ENCODE peak calls at places on chromosome 6, in five cellular contexts. B is mucosa of descending colon, K is pancreas, O is kidney, U is OCI-LY7. Z is an unnamed sample.
A peak's percentile ranks its signal among the peaks of the same experiment; 100 is the strongest.

GRCh38 chr6:36820700-36821580 is 18.3 kb downstream of the CPNE5 start:
- DNase-seq in B (no peak), K (no peak), O (no peak), U (no peak), Z (peak; percentile 79)

GRCh38 chr6:81086931-81087330 is 665.5 kb downstream of the TENT5A start:
- DNase-seq in B (no peak), K (no peak), O (no peak), U (no peak), Z (no peak)

GRCh38 chr6:79042088-79042798 is 35.8 kb downstream of the PHIP start:
- DNase-seq in B (no peak), K (no peak), O (no peak), U (no peak), Z (no peak)

GRCh38 chr6:106372838-106373501 is 12.5 kb downstream of the CRYBG1 start:
- DNase-seq in B (no peak), K (no peak), O (no peak), U (no peak), Z (no peak)

GRCh38 chr6:157741889-157742615 is 81.0 kb upstream of the SNX9 start:
- DNase-seq in B (no peak), K (no peak), O (no peak), U (no peak), Z (peak; percentile 55)

GRCh38 chr6:129709451-129709908 is 497 bp downstream of the ARHGAP18 start:
- DNase-seq in B (no peak), K (no peak), O (no peak), U (peak; percentile 36), Z (peak; percentile 80)

GRCh38 chr6:163291622-163292021 is 122.9 kb upstream of the QKI start:
- DNase-seq in B (no peak), K (no peak), O (no peak), U (no peak), Z (peak; percentile 72)

GRCh38 chr6:11460001-11460668 is 77.4 kb upstream of the TMEM170B start:
- DNase-seq in B (no peak), K (no peak), O (no peak), U (peak; percentile 56), Z (peak; percentile 44)

GRCh38 chr6:160973311-160973710 is 18.3 kb upstream of the MAP3K4 start:
- DNase-seq in B (no peak), K (no peak), O (no peak), U (no peak), Z (peak; percentile 82)

GRCh38 chr6:135116566-135116965 is 61.9 kb upstream of the HBS1L start:
- DNase-seq in B (no peak), K (no peak), O (no peak), U (no peak), Z (no peak)

GRCh38 chr6:163706688-163707087 is 292.2 kb downstream of the QKI start:
- DNase-seq in B (no peak), K (no peak), O (no peak), U (no peak), Z (no peak)

GRCh38 chr6:142551145-142551811 is 249.5 kb downstream of the ADGRG6 start:
- DNase-seq in B (no peak), K (no peak), O (peak; percentile 88), U (no peak), Z (peak; percentile 11)

GRCh38 chr6:133741375-133741861 is 147.5 kb upstream of the TCF21 start:
- DNase-seq in B (no peak), K (no peak), O (no peak), U (no peak), Z (peak; percentile 69)

GRCh38 chr6:4848382-4849068 is 72.3 kb downstream of the CDYL start:
- DNase-seq in B (no peak), K (no peak), O (no peak), U (peak; percentile 42), Z (peak; percentile 38)

GRCh38 chr6:79048611-79049010 is 29.4 kb downstream of the PHIP start:
- DNase-seq in B (no peak), K (no peak), O (no peak), U (peak; percentile 17), Z (peak; percentile 71)

GRCh38 chr6:134198093-134198492 is 119.8 kb downstream of the SGK1 start:
- DNase-seq in B (no peak), K (no peak), O (no peak), U (no peak), Z (no peak)

GRCh38 chr6:157029980-157030690 is 253.0 kb downstream of the ARID1B start:
- DNase-seq in B (no peak), K (no peak), O (no peak), U (no peak), Z (no peak)

GRCh38 chr6:84466521-84466920 is 239.1 kb upstream of the CEP162 start:
- DNase-seq in B (no peak), K (no peak), O (no peak), U (no peak), Z (peak; percentile 86)

GRCh38 chr6:153032255-153032882 is 29.9 kb upstream of the MTRF1L start:
- DNase-seq in B (no peak), K (no peak), O (no peak), U (peak; percentile 23), Z (peak; percentile 86)

GRCh38 chr6:32148722-32149576 is 2.8 kb downstream of the PRRT1 start:
- DNase-seq in B (peak; percentile 74), K (peak; percentile 88), O (peak; percentile 85), U (no peak), Z (peak; percentile 78)

GRCh38 chr6:105189026-105189680 is 9.3 kb upstream of the POPDC3 start:
- DNase-seq in B (no peak), K (no peak), O (no peak), U (no peak), Z (no peak)

DNA sequence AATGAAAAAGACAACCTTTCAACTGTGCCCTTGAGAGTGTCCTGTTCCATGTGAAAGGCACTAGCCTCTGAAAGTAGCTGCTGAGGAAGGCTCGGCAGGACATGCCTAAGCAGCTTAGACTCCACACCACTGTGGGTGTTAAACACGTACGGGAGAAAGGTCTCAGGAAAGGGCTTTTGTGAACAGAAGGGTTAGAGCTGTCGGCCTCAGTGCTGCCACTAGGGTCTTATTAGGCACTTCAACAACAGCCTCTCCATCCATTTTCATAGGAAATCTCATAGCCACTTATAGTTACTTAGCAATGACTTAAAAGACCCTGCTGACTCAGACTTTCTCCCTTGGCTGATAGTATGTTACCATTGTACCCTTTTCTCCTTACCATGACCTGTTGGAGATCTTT is 662.8 kb downstream of the TBC1D32 start:
- DNase-seq in B (no peak), K (no peak), O (no peak), U (no peak), Z (no peak)
- TF ChIP-seq CTCF in B (no peak), K (no peak), O (no peak), U (no peak), Z (no peak)

GRCh38 chr6:110328231-110328630 is 29.9 kb downstream of the METTL24 start:
- DNase-seq in B (no peak), K (no peak), O (no peak), U (no peak), Z (peak; percentile 61)

GRCh38 chr6:110329729-110330436 is 28.3 kb downstream of the METTL24 start:
- DNase-seq in B (no peak), K (no peak), O (no peak), U (no peak), Z (peak; percentile 67)

GRCh38 chr6:110331383-110331782 is 26.8 kb downstream of the METTL24 start:
- DNase-seq in B (no peak), K (no peak), O (no peak), U (no peak), Z (no peak)

GRCh38 chr6:110331816-110332215 is 26.3 kb downstream of the METTL24 start:
- DNase-seq in B (no peak), K (no peak), O (no peak), U (no peak), Z (no peak)

GRCh38 chr6:110329348-110329728 is 28.8 kb downstream of the METTL24 start:
- DNase-seq in B (no peak), K (no peak), O (no peak), U (no peak), Z (no peak)
- H3K4me3 ChIP-seq in B (no peak overlapping the region), K (peak overlapping the region; percentile 38), O (peak overlapping the region; percentile 53), U (no peak overlapping the region), Z (peak overlapping the region; percentile 44)

GRCh38 chr6:125888989-125889656 is 67.4 kb upstream of the HINT3 start:
- DNase-seq in B (no peak), K (no peak), O (no peak), U (peak; percentile 8), Z (peak; percentile 69)
- TF ChIP-seq CTCF in B (no peak), K (no peak), O (peak; percentile 28), U (peak; percentile 73), Z (peak; percentile 70)

DNA sequence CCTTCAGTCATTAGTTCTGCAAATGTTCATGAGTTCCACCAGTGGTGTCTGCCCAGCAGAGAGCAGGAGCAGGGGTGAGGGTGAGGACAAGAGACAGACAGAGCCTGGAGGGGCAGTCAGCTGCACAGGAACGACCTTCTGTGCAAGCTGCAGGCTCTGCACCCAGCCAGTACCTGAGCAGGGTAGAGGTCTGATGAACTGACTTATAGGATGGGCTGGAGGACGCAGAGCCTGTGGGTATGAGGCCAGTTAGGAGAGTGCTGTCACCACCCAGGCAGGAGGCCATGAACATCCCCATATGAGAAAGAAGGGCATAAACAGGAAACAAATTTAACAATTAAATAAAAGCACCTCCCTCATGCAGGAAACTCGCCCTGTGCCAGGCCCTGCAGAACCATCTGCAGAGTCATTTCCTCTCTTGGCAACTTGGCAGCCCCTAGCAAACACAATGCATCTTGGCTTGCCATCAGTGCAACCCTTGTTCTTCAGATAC is 17.9 kb downstream of the C6orf15 start:
- DNase-seq in B (no peak), K (no peak), O (no peak), U (peak; percentile 48), Z (no peak)
- H3K4me3 ChIP-seq in B (no peak overlapping the region), K (no peak overlapping the region), O (no peak overlapping the region), U (no peak overlapping the region), Z (no peak overlapping the region)

GRCh38 chr6:112117554-112117953 is 30.2 kb downstream of the FAM229B start:
- DNase-seq in B (no peak), K (no peak), O (no peak), U (no peak), Z (peak; percentile 73)

GRCh38 chr6:112114577-112115223 is 27.3 kb downstream of the FAM229B start:
- DNase-seq in B (no peak), K (no peak), O (no peak), U (no peak), Z (no peak)

GRCh38 chr6:112118034-112118433 is 30.6 kb downstream of the FAM229B start:
- DNase-seq in B (no peak), K (no peak), O (no peak), U (no peak), Z (peak; percentile 16)

GRCh38 chr6:112113918-112114317 is 26.5 kb downstream of the FAM229B start:
- DNase-seq in B (no peak), K (no peak), O (no peak), U (no peak), Z (no peak)

GRCh38 chr6:112116215-112116614 is 28.8 kb downstream of the FAM229B start:
- DNase-seq in B (no peak), K (no peak), O (no peak), U (no peak), Z (no peak)
- TF ChIP-seq CTCF in B (no peak), K (no peak), O (no peak), U (no peak), Z (peak; percentile 13)

GRCh38 chr6:146544783-146545182 is 1.1 kb downstream of the RAB32 start:
- DNase-seq in B (no peak), K (no peak), O (no peak), U (no peak), Z (peak; percentile 16)
- H3K4me3 ChIP-seq in B (no peak overlapping the region), K (peak overlapping the region; percentile 76), O (peak overlapping the region; percentile 49), U (no peak overlapping the region), Z (peak overlapping the region; percentile 88)

Z was measured in choroid plexus epithelial cell.